ENCODE peak calls at places on chromosomes 2 and 18, in seven cellular contexts. F is CD8-positive, alpha-beta memory T cell; T is trophoblast cell; M is adrenal gland; A is stomach; U is A549; S is HCT116. R is an unnamed sample.

GRCh38 chr2:174492963-174493431 is 6.2 kb upstream of the GPR155 start:
- DNase-seq in S (no peak), T (no peak), U (no peak), M (no peak), F (peak; percentile 43), A (no peak), R (peak; percentile 47)

GRCh38 chr2:188811522-188811921 is 162.7 kb upstream of the COL3A1 start:
- DNase-seq in M (no peak), S (no peak), F (no peak), T (peak; percentile 95), A (no peak), U (no peak), R (no peak)

GRCh38 chr2:3396920-3397559 is 17.5 kb downstream of the TRAPPC12 start:
- DNase-seq in M (no peak), U (no peak), A (no peak), S (no peak), T (no peak), F (no peak), R (no peak)

GRCh38 chr2:220014961-220015360 is 387.5 kb downstream of the SLC4A3 start:
- DNase-seq in T (no peak), A (no peak), S (no peak), M (no peak), F (no peak), U (no peak), R (no peak)

GRCh38 chr18:77206676-77207370 is 42.8 kb upstream of the GALR1 start:
- DNase-seq in U (no peak), M (peak; percentile 29), S (no peak), F (no peak), A (no peak), T (no peak), R (no peak)

GRCh38 chr2:200212862-200213425 is 93.5 kb upstream of the SPATS2L start:
- DNase-seq in U (no peak), A (no peak), M (no peak), F (no peak), S (no peak), T (no peak), R (no peak)

GRCh38 chr2:173496746-173497145 is 142.1 kb downstream of the CDCA7 start:
- DNase-seq in U (no peak), T (no peak), S (no peak), F (no peak), M (no peak), A (no peak), R (no peak)

GRCh38 chr2:54073796-54074195 is 41.6 kb upstream of the ACYP2 start:
- DNase-seq in U (no peak), M (no peak), A (no peak), F (no peak), T (peak; percentile 70), S (peak; percentile 85), R (no peak)

GRCh38 chr2:144099746-144100438 is 420.0 kb downstream of the ZEB2 start:
- DNase-seq in F (no peak), S (no peak), A (no peak), M (no peak), T (peak; percentile 64), U (peak; percentile 29), R (no peak)

GRCh38 chr2:42036413-42036812 is 11.4 kb upstream of the PKDCC start:
- DNase-seq in S (no peak), U (no peak), A (no peak), M (no peak), T (no peak), F (no peak), R (no peak)

GRCh38 chr2:241724259-241724974 is 10.0 kb upstream of the D2HGDH start:
- DNase-seq in U (no peak), T (no peak), M (no peak), S (no peak), A (no peak), F (peak; percentile 17), R (no peak)

GRCh38 chr2:191036365-191036764 is 22.4 kb upstream of the STAT1 start:
- DNase-seq in A (no peak), S (no peak), F (no peak), U (no peak), T (no peak), M (no peak), R (no peak)

GRCh38 chr2:216557820-216558219 is 59.2 kb downstream of the RPL37A start:
- DNase-seq in U (no peak), S (no peak), T (no peak), F (no peak), A (no peak), M (no peak), R (no peak)

GRCh38 chr18:8998481-8999217 is 103.8 kb upstream of the NDUFV2 start:
- DNase-seq in U (no peak), F (no peak), M (no peak), T (no peak), A (no peak), S (no peak), R (no peak)

GRCh38 chr2:6580982-6581381 is 284.7 kb downstream of the CMPK2 start:
- DNase-seq in F (no peak), U (no peak), M (no peak), T (no peak), S (no peak), A (no peak), R (no peak)

GRCh38 chr2:10190737-10191532 is 68.4 kb downstream of the RRM2 start:
- DNase-seq in M (no peak), S (no peak), T (no peak), A (no peak), U (no peak), F (no peak), R (no peak)

GRCh38 chr2:109647636-109648035 is 33.5 kb downstream of the SOWAHC start:
- DNase-seq in S (no peak), A (no peak), F (no peak), T (peak; percentile 95), M (no peak), U (no peak), R (no peak)

GRCh38 chr2:182952741-182953450 is 85.4 kb downstream of the NCKAP1 start:
- DNase-seq in M (no peak), U (no peak), F (no peak), T (no peak), S (no peak), A (no peak), R (no peak)

GRCh38 chr2:108987111-108987510 is 1.9 kb downstream of the EDAR start:
- DNase-seq in F (no peak), T (no peak), U (no peak), S (no peak), M (no peak), A (no peak), R (peak; percentile 85)

GRCh38 chr2:33909945-33910344 is 310.8 kb upstream of the FAM98A start:
- DNase-seq in F (no peak), T (no peak), M (no peak), S (no peak), A (no peak), U (no peak), R (no peak)

DNA sequence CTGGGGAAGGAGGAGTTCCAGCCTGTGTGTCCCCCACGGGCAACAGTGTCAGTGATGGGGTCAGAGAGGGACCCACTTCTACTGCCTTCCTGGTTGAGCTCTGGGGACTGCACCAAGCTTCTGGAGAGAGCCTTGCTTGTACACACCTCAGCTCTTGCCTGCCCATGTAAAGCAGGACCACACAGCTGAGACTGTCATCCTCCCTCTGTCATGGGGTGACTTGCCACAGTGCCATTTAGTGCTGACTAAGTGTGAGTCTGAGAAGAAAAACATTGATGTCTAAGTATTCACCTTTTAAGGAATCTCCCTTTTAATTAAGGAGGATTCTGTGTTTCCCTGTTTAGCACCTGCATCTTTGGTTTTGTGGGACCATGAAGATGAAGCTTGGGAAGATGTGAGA is 159.1 kb downstream of the FHOD3 start:
- DNase-seq in F (no peak), U (no peak), A (no peak), S (no peak), T (no peak), M (no peak), R (no peak)
- H3K4me1 ChIP-seq in F (no peaks in the 10 kb centered on the region), U (peaks cover under 1% of the 10 kb centered on the region), A (no peaks in the 10 kb centered on the region), S (peaks cover 2% of the 10 kb centered on the region), T (peaks cover 16% of the 10 kb centered on the region), M (peaks cover 6% of the 10 kb centered on the region), R (no peaks in the 10 kb centered on the region)

DNA sequence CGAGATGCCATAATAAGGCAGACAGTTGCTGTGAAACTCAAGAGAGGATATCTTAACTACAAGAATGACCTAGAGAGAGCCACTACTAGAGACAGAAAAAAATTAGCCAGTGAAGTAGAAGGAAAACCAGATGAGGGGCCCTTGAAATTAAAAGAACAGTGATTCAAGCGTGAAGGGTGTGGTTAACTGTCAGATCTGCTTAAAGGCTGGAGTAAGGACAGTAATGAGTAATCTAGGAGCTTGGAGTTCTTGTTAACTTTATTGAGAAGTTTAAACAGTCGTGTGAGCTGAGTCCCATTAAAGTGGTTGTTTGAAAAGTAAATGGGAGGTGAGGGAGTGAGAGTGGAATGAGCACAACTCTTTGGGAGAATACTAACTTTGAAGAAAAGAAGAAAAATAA is 21.3 kb downstream of the PIGN start:
- DNase-seq in U (no peak), M (no peak), S (no peak), F (no peak), A (no peak), T (no peak), R (no peak)
- H3K4me3 ChIP-seq in U (no peak overlapping the region), M (no peak overlapping the region), S (no peak overlapping the region), F (no peak overlapping the region), A (no peak overlapping the region), T (no peak overlapping the region), R (no peak overlapping the region)

DNA sequence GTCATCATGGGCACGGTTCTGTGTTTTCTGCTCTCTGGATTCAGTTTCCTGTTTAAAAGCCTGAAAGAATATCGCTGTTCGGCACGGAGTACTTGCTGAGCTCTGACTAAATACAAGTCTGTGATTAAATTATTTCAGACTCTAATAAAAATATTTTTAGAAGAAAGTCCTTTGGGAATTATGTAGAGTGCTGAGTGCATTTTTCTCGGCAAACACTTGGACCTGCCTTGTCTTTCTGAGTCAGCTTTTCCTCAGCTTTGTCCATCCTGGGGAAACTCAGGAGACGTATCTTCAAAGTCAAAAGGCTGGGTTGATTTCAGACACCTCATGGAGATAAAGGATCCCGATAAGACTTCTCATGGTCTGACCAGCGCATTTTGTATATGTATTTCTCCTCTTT is 45.9 kb downstream of the IL1R2 start:
- DNase-seq in A (no peak), T (peak; percentile 73), M (no peak), F (no peak), U (no peak), S (no peak), R (no peak)
- H3K4me1 ChIP-seq in A (peaks cover 28% of the 10 kb centered on the region), T (peaks cover 12% of the 10 kb centered on the region), M (peaks cover 40% of the 10 kb centered on the region), F (peaks cover 19% of the 10 kb centered on the region), U (peaks cover 24% of the 10 kb centered on the region), S (peaks cover 9% of the 10 kb centered on the region), R (peaks cover 24% of the 10 kb centered on the region)

DNA sequence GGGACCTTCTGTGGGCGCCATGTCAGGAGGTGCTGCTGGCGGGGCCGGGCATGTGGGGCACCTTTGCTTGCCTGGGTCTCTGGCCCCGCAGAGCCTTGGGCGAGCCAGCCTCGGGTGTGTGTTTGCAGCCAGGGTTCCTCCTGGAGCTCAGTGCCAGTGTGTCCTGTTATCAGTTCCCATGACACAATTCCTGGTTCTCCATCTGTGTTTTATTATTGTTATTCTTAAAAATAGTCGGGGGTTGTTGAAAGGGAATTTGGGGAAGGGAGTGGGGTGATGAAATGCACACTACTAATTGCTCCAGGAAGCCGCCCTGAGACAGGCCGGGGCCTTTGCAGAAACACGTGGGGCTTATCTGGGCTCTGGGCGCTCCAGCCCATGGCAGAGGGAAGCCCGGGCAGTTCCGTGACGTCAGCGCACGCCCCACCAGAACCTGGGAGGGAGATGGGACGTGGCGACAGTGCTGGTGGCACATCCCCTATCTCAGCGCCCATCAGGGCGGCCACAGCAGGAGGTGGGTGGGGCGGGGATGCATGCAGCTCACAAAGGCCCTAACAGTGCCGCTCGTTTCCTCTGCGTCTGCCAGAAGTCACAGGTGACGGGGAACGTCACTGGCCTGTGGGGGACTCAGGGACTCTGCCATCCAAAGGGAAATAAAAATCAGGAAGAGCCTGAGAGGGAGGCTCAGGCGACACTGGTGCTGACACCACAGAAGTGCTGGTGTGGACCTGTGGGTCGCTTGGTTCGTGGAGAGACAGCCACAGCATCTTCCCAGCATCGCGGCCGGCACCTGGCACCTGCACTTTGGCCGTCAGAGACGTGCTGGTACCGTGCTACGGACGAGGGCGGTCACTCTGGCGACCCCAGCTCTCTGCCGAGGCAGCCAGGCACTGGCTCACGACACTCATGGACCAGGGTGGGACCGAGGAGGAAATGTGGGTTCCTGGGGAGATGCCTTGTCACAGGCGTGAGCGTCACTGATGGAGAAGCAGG is 131.0 kb downstream of the NFATC1 start:
- DNase-seq in S (no peak), M (no peak), U (no peak), T (no peak), A (no peak), F (no peak), R (peak; percentile 43)
- H3K4me3 ChIP-seq in S (no peak overlapping the region), M (no peak overlapping the region), U (no peak overlapping the region), T (no peak overlapping the region), A (no peak overlapping the region), F (no peak overlapping the region), R (no peak overlapping the region)

R was measured in naive thymus-derived CD4-positive, alpha-beta T cell.